ENCODE peak calls at places on chromosomes 12 and 14, in four cellular contexts. R is GM12864, K is HFF-Myc, U is endothelial cell of umbilical vein. C is an unnamed sample.

GRCh38 chr12:130665753-130666152 is 50.3 kb downstream of the RIMBP2 start:
- DNase-seq in U (no peak), R (no peak), K (no peak), C (no peak)

GRCh38 chr12:52337054-52337453 is 15.9 kb upstream of the KRT83 start:
- DNase-seq in R (no peak), K (no peak), U (no peak), C (no peak)

GRCh38 chr12:48977290-48978281 is 536 bp upstream of the WNT1 start:
- DNase-seq in U (no peak), R (no peak), K (no peak), C (peak)

GRCh38 chr14:33441633-33442032 is 503.0 kb downstream of the NPAS3 start:
- DNase-seq in K (no peak), U (no peak), R (no peak), C (no peak)

GRCh38 chr12:66190519-66191406 is 1.7 kb downstream of the IRAK3 start:
- DNase-seq in R (no peak), K (peak), U (peak), C (no peak)

GRCh38 chr12:91918431-91918830 is 227.2 kb downstream of the BTG1 start:
- DNase-seq in R (no peak), K (no peak), U (no peak), C (no peak)

GRCh38 chr12:51980051-51980808 is 26.5 kb upstream of the TAMALIN start:
- DNase-seq in U (peak), K (no peak), R (no peak), C (peak)

GRCh38 chr14:85333313-85333712 is 196.6 kb upstream of the FLRT2 start:
- DNase-seq in U (peak), R (no peak), K (peak), C (no peak)

GRCh38 chr12:68807576-68808387 is at the start of gene MDM2:
- DNase-seq in K (no peak), U (peak), R (peak), C (peak)

GRCh38 chr14:22086149-22086548 is 412.5 kb upstream of the OR4E1 start:
- DNase-seq in U (no peak), R (no peak), K (no peak), C (no peak)

GRCh38 chr12:16094437-16094836 is 183.0 kb downstream of the SLC15A5 start:
- DNase-seq in R (no peak), K (no peak), U (no peak), C (no peak)

GRCh38 chr12:97022831-97023230 is 115.8 kb downstream of the NEDD1 start:
- DNase-seq in U (no peak), R (no peak), K (no peak), C (no peak)

GRCh38 chr14:104770851-104771272 is 17.9 kb downstream of the SIVA1 start:
- DNase-seq in U (no peak), R (no peak), K (no peak), C (no peak)

GRCh38 chr12:48423200-48423599 is 49.2 kb upstream of the ANP32D start:
- DNase-seq in U (peak), K (no peak), R (no peak), C (no peak)

GRCh38 chr12:23666866-23667265 is 282.6 kb downstream of the SOX5 start:
- DNase-seq in K (no peak), U (no peak), R (no peak), C (no peak)

GRCh38 chr12:22283006-22283506 is 51.5 kb downstream of the ST8SIA1 start:
- DNase-seq in U (peak), K (peak), R (no peak), C (no peak)

GRCh38 chr14:69288956-69289705 is 29.2 kb downstream of the GALNT16 start:
- DNase-seq in U (no peak), R (no peak), K (no peak), C (no peak)

GRCh38 chr14:24630872-24631477 is 3.0 kb downstream of the GZMB start:
- DNase-seq in U (no peak), R (no peak), K (no peak), C (no peak)

GRCh38 chr12:129966086-129966640 is 62.3 kb upstream of the TMEM132D start:
- DNase-seq in U (no peak), R (no peak), K (no peak), C (no peak)

GRCh38 chr14:90797451-90797850 is 18.8 kb downstream of the TTC7B start:
- DNase-seq in R (no peak), U (peak), K (no peak), C (no peak)

GRCh38 chr14:40268236-40268635 is 836.0 kb upstream of the FBXO33 start:
- DNase-seq in R (no peak), K (no peak), U (no peak), C (no peak)

GRCh38 chr12:54232790-54233189 is 44.0 kb upstream of the SMUG1 start:
- DNase-seq in R (no peak), U (no peak), K (no peak), C (no peak)

GRCh38 chr14:70032447-70032846 is 153.2 kb downstream of the SMOC1 start:
- DNase-seq in U (no peak), R (no peak), K (no peak), C (no peak)

GRCh38 chr12:128940974-128941373 is 87.7 kb downstream of the GLT1D1 start:
- DNase-seq in K (no peak), R (no peak), U (no peak), C (no peak)

GRCh38 chr12:613996-614726 is 49.1 kb downstream of the NINJ2 start:
- DNase-seq in U (peak), K (no peak), R (no peak), C (peak)

GRCh38 chr14:20998674-20999366 is at the start of gene SLC39A2:
- DNase-seq in U (no peak), R (no peak), K (peak), C (peak)

GRCh38 chr12:64679487-64679983 is 69.2 kb downstream of the RASSF3 start:
- DNase-seq in K (no peak), R (no peak), U (peak), C (peak)

GRCh38 chr12:74440469-74440868 is 97.2 kb upstream of the ATXN7L3B start:
- DNase-seq in R (no peak), K (no peak), U (no peak), C (no peak)

GRCh38 chr14:70972107-70972976 is 65.1 kb downstream of the PCNX1 start:
- DNase-seq in K (peak), U (peak), R (peak), C (peak)

GRCh38 chr14:24177041-24177825 is 5.4 kb downstream of the REC8 start:
- DNase-seq in R (no peak), K (no peak), U (no peak), C (no peak)

GRCh38 chr14:105472496-105472991 is 2.1 kb upstream of the CRIP2 start:
- DNase-seq in U (no peak), R (no peak), K (no peak), C (peak)

GRCh38 chr14:44846232-44846824 is 115.4 kb downstream of the KLHL28 start:
- DNase-seq in R (peak), K (peak), U (peak), C (no peak)

GRCh38 chr12:84789184-84789583 is 123.4 kb downstream of the SLC6A15 start:
- DNase-seq in U (no peak), K (no peak), R (no peak), C (no peak)

GRCh38 chr12:109735825-109736551 is 22.4 kb downstream of the FAM222A start:
- DNase-seq in K (no peak), U (no peak), R (no peak), C (peak)

GRCh38 chr12:19892186-19892585 is 452.9 kb downstream of the AEBP2 start:
- DNase-seq in U (peak), K (no peak), R (no peak), C (no peak)

GRCh38 chr12:19894803-19895202 is 455.5 kb downstream of the AEBP2 start:
- DNase-seq in K (no peak), R (peak), U (peak), C (no peak)

GRCh38 chr12:19895609-19896008 is 456.3 kb downstream of the AEBP2 start:
- DNase-seq in U (peak), R (no peak), K (no peak), C (no peak)

GRCh38 chr12:19894049-19894448 is 454.8 kb downstream of the AEBP2 start:
- DNase-seq in K (no peak), U (peak), R (no peak), C (no peak)

DNA sequence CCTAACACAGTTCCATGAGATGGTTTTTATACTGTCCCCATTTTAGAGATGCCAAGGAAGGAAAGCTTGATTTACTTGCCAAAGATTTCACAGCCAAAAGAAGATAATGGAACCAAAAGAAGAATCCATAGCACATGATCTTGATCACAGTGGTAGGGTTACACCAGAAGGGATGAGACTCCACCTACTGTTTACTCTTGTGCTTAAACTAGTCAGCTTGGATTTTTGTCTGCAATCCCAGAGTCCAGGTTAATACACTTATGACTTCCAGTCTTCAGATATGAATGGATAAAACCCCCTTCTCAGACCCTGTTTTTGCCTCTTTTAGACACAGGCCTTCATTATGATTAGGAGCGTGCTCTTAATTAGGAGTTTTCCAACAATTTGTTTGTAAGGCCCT is 454.2 kb downstream of the AEBP2 start:
- DNase-seq in R (no peak), K (no peak), U (peak), C (no peak)
- TF ChIP-seq CTCF in R (no peak), K (peak), U (no peak), C (no peak)

DNA sequence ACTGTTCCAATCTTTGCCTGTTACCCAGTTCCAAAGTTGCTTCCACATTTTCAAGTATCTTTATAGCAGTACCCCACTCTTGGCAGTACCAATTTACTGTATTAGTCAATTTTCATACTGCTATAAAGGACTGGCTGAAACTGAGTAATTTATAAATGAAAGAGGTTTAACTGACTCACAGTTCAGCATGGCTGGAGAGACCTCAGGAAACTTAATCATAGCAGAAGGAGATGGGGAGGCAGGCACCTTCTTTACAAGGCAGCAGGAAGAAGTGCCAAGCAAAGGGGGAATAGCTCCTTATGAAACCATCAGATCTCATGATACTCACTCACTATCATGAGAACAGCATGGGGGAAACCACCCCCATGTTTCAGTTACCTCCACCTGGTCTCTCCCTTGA is 215.0 kb downstream of the SNAPC1 start:
- DNase-seq in R (no peak), K (no peak), U (no peak), C (no peak)
- TF ChIP-seq CTCF in R (no peak), K (no peak), U (no peak), C (no peak)

DNA sequence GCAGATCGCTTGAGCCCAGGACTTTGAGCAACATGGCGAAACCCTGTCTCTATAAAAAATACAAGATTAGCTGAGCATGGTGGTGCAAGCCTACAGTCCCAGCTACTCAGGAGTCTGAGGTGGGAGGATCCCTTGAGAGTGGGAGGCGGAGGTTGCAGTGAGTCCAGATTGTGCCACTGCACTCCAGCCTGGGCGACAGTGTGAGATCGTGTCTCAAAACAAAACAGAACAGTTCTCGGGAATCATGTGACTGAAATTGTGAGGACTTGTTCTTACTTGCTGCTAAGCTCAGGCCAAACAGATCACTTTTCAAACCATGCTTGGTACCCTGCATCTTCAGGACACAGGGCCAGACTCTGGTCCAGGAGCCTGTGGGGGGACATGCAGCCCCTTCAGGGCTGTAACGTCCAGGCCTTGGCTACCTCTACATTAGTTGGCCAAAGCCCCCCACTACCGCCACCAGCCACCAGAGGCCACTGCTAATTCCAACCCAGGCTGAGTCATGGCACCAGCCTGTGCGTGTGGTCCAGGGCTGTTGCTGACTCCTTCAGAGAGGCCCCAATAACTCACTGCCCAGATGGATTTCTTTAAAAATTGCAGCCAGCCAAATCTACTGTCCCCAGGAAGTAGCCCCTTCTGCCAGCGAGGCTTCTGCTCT is 33.4 kb upstream of the SYNDIG1L start:
- DNase-seq in U (peak), K (peak), R (no peak), C (no peak)
- TF ChIP-seq CTCF in U (peak), K (peak), R (peak), C (peak)

GRCh38 chr14:68274722-68275121 is 455.1 kb downstream of the RAD51B start:
- DNase-seq in K (no peak), R (no peak), U (no peak), C (no peak)
- TF ChIP-seq CTCF in K (no peak), R (no peak), U (no peak), C (no peak)

GRCh38 chr14:100246809-100247428 is 8.0 kb downstream of the YY1 start:
- DNase-seq in R (no peak), K (no peak), U (peak), C (no peak)
- TF ChIP-seq CTCF in R (peak), K (peak), U (peak), C (peak)

DNA sequence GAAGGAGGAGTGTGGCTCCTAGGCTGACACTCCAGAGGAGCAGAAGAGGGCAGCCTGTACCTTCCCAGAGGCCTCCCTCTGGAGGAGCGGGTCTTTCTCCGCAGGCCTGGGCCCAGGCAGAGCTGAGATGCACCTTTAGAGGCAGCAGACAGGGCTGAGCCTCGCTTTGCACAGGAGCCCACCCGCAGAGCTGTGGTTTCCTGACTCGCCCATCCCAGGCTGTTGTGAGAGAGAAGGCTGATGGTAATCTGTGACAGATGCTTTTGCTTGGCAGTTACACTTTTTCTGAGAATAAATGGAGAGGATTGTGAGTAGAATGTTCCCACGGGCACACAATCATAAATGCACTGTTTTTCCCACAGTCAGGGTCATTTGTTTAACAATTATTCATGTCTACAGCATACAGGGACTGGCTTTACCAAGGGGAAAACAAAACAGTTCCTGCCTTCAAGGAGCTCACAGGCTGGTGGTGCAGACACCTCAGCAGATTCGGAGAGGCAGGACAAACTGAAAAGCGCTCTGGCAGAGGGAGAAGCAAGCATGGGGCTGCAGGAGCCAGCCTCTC is 13.9 kb downstream of the EVL start:
- DNase-seq in K (peak), U (peak), R (no peak), C (peak)
- TF ChIP-seq CTCF in K (no peak), U (no peak), R (no peak), C (no peak)

DNA sequence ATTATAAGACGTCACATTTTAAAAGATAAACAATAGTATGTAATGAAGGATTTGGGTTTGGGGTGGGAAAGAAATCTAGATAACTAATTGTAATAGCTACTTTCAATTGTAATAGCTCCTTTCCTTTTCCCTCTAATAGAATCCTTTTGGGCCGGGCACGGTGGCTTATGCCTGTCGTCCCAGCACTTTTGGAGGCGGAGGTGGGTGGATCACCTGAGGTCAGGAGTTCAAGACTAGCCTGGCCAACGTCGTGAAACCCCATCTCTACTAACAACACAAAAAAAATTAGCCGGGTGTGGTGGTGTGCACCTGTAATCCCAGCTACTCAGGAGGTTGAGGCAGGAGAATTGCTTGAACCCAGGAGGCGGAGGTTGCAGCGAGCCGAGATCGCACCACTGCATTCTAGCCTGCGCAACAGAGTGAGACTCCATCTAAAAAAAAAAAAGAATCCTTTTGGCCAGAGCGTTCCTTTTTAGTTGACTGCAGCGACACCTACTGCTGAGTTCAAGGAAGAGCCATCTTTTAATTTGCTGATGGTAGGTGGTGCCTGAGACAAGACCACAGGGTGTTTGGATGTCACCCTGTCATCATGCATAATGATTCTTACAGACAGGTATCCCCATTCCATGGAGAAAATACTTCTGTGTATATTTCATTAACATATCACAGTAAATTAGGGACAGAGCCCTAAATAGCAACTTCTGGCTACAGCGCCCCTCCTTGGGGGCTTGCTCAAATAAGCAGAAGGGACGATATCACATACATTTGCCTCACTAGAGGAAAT is 79.5 kb downstream of the ARMH4 start:
- DNase-seq in R (peak), U (peak), K (no peak), C (no peak)
- TF ChIP-seq CTCF in R (peak), U (peak), K (peak), C (peak)

C was measured in heart right ventricle.